ENCODE peak calls at places on chromosome 13, in ten cellular contexts. S is amygdala; Z is NCI-H2171 treated with DMSO at 0.1 percent for 48 hours; W is progenitor cell of endocrine pancreas; M is SW480; X is myocyte; P is frontal cortex; F is A549; T is activated naive CD4-positive, alpha-beta T cell; I is fibroblast of pulmonary artery. Y is an unnamed sample.

GRCh38 chr13:109162248-109163051 is 533.0 kb downstream of the MYO16 start:
- DNase-seq in S (no peak), Z (no peak), W (no peak), M (no peak), X (no peak), P (no peak), F (no peak), T (no peak), I (no peak), Y (no peak)

GRCh38 chr13:24271611-24272451 is 37.5 kb upstream of the C1QTNF9 start:
- DNase-seq in S (peak), Z (no peak), W (no peak), M (no peak), X (peak), P (peak), F (no peak), T (peak), I (peak), Y (no peak)

GRCh38 chr13:44086389-44086788 is 206.7 kb downstream of the LACC1 start:
- DNase-seq in S (no peak), Z (no peak), W (no peak), M (no peak), X (no peak), P (no peak), F (no peak), T (no peak), I (no peak), Y (no peak)

GRCh38 chr13:37090912-37091311 is 14.6 kb downstream of the CSNK1A1L start:
- DNase-seq in S (no peak), Z (no peak), W (no peak), M (no peak), X (no peak), P (no peak), F (no peak), T (no peak), I (no peak), Y (no peak)

GRCh38 chr13:80001510-80001842 is 339.4 kb downstream of the SPRY2 start:
- DNase-seq in S (no peak), Z (no peak), W (no peak), M (no peak), X (no peak), P (no peak), F (no peak), T (no peak), I (no peak), Y (no peak)

GRCh38 chr13:21020176-21020575 is 41.2 kb downstream of the LATS2 start:
- DNase-seq in S (no peak), Z (no peak), W (no peak), M (no peak), X (no peak), P (no peak), F (no peak), T (no peak), I (no peak), Y (no peak)

GRCh38 chr13:113816248-113816924 is 47.5 kb downstream of the GAS6 start:
- DNase-seq in S (no peak), Z (no peak), W (no peak), M (no peak), X (no peak), P (no peak), F (no peak), T (no peak), I (no peak), Y (no peak)

GRCh38 chr13:71876648-71877279 is 9.8 kb upstream of the DACH1 start:
- DNase-seq in S (no peak), Z (peak), W (no peak), M (no peak), X (no peak), P (no peak), F (no peak), T (no peak), I (no peak), Y (no peak)

GRCh38 chr13:94315188-94315587 is 164.3 kb downstream of the DCT start:
- DNase-seq in S (no peak), Z (no peak), W (no peak), M (no peak), X (no peak), P (no peak), F (no peak), T (no peak), I (no peak), Y (no peak)

GRCh38 chr13:30033681-30034447 is 183.4 kb upstream of the UBL3 start:
- DNase-seq in S (no peak), Z (no peak), W (no peak), M (peak), X (peak), P (peak), F (peak), T (no peak), I (peak), Y (no peak)

GRCh38 chr13:99203601-99204579 is 3.2 kb downstream of the UBAC2 start:
- DNase-seq in S (no peak), Z (no peak), W (no peak), M (no peak), X (no peak), P (no peak), F (no peak), T (no peak), I (no peak), Y (no peak)

GRCh38 chr13:75762066-75762937 is 126.2 kb downstream of the LMO7 start:
- DNase-seq in S (no peak), Z (no peak), W (no peak), M (peak), X (peak), P (no peak), F (peak), T (no peak), I (no peak), Y (no peak)

GRCh38 chr13:34420975-34421719 is 520.9 kb upstream of the NBEA start:
- DNase-seq in S (no peak), Z (no peak), W (no peak), M (no peak), X (no peak), P (no peak), F (no peak), T (no peak), I (no peak), Y (no peak)

GRCh38 chr13:113864303-113864890 is 521 bp upstream of the GAS6 start:
- DNase-seq in S (no peak), Z (peak), W (no peak), M (peak), X (peak), P (no peak), F (no peak), T (no peak), I (no peak), Y (no peak)

GRCh38 chr13:80157261-80157942 is 183.5 kb downstream of the SPRY2 start:
- DNase-seq in S (no peak), Z (no peak), W (no peak), M (no peak), X (no peak), P (no peak), F (no peak), T (no peak), I (peak), Y (no peak)

GRCh38 chr13:45299194-45299593 is 41.8 kb downstream of the TPT1 start:
- DNase-seq in S (no peak), Z (no peak), W (no peak), M (no peak), X (no peak), P (no peak), F (no peak), T (no peak), I (peak), Y (no peak)

Y was measured in NCI-H524.